ENCODE peak calls at places on chromosomes 5 and 9, in four cellular contexts. Y is astrocyte, J is prostate gland, B is transverse colon. L is an unnamed sample. For H3K27me3, the result is how much of the 10 kb centered on the place peaks cover.

GRCh38 chr5:10250804-10251276 is 760 bp downstream of the CCT5 start:
- DNase-seq in Y (no peak), J (no peak), B (no peak), L (no peak)

GRCh38 chr9:78383130-78383529 is 86.2 kb downstream of the PSAT1 start:
- DNase-seq in Y (peak), J (no peak), B (no peak), L (peak)

GRCh38 chr5:96869372-96869641 is 7.0 kb upstream of the ERAP2 start:
- DNase-seq in Y (no peak), J (no peak), B (no peak), L (no peak)

GRCh38 chr5:17441351-17441750 is 56.7 kb upstream of the TAF11L2 start:
- DNase-seq in Y (peak), J (no peak), B (no peak), L (peak)

GRCh38 chr9:133972041-133972970 is 19.8 kb downstream of the VAV2 start:
- DNase-seq in Y (no peak), J (no peak), B (peak), L (no peak)

GRCh38 chr9:124779368-124780059 is 2.6 kb downstream of the OLFML2A start:
- DNase-seq in Y (peak), J (no peak), B (no peak), L (peak)

GRCh38 chr5:176810084-176810597 is at the start of gene UNC5A:
- DNase-seq in Y (peak), J (no peak), B (peak), L (peak)

GRCh38 chr9:88738708-88739107 is 203.7 kb downstream of the NXNL2 start:
- DNase-seq in Y (no peak), J (no peak), B (no peak), L (peak)

GRCh38 chr5:80655231-80655784 is 525 bp upstream of the DHFR start:
- DNase-seq in Y (no peak), J (no peak), B (no peak), L (no peak)

GRCh38 chr5:150138551-150139265 is 16.9 kb downstream of the PDGFRB start:
- DNase-seq in Y (peak), J (peak), B (no peak), L (peak)

GRCh38 chr5:39580702-39581498 is 156.1 kb upstream of the DAB2 start:
- DNase-seq in Y (peak), J (no peak), B (no peak), L (peak)

GRCh38 chr5:23302438-23302837 is 205.0 kb upstream of the PRDM9 start:
- DNase-seq in Y (no peak), J (no peak), B (no peak), L (no peak)

GRCh38 chr5:94690778-94691177 is 72.3 kb downstream of the SLF1 start:
- DNase-seq in Y (no peak), J (no peak), B (no peak), L (no peak)

GRCh38 chr9:86547596-86547995 is 193.4 kb upstream of the TUT7 start:
- DNase-seq in Y (no peak), J (no peak), B (no peak), L (no peak)

GRCh38 chr9:92668746-92669526 is 995 bp downstream of the IPPK start:
- DNase-seq in Y (peak), J (no peak), B (peak), L (peak)

GRCh38 chr9:19999491-20000057 is 210.7 kb upstream of the SLC24A2 start:
- DNase-seq in Y (peak), J (no peak), B (no peak), L (peak)

GRCh38 chr5:159581502-159582249 is 251.4 kb upstream of the IL12B start:
- DNase-seq in Y (peak), J (peak), B (no peak), L (peak)

GRCh38 chr5:130000460-130000859 is 96.2 kb downstream of the CHSY3 start:
- DNase-seq in Y (no peak), J (no peak), B (no peak), L (no peak)

GRCh38 chr9:136570916-136571315 is 25.1 kb upstream of the NOTCH1 start:
- DNase-seq in Y (no peak), J (no peak), B (no peak), L (no peak)

GRCh38 chr5:82586176-82586575 is 308.0 kb upstream of the RPS23 start:
- DNase-seq in Y (no peak), J (no peak), B (no peak), L (no peak)
- H3K27ac ChIP-seq in Y (no peak), J (no peak), B (peak), L (no peak)

GRCh38 chr9:36142510-36143161 is 6.1 kb downstream of the GLIPR2 start:
- DNase-seq in Y (no peak), J (no peak), B (peak), L (no peak)
- H3K27me3 ChIP-seq in Y (under half), J (under half), B (under half), L (under half)

GRCh38 chr5:147504535-147504934 is 5.3 kb downstream of the DPYSL3 start:
- DNase-seq in Y (peak), J (no peak), B (no peak), L (no peak)
- H3K27ac ChIP-seq in Y (peak), J (no peak), B (peak), L (no peak)

DNA sequence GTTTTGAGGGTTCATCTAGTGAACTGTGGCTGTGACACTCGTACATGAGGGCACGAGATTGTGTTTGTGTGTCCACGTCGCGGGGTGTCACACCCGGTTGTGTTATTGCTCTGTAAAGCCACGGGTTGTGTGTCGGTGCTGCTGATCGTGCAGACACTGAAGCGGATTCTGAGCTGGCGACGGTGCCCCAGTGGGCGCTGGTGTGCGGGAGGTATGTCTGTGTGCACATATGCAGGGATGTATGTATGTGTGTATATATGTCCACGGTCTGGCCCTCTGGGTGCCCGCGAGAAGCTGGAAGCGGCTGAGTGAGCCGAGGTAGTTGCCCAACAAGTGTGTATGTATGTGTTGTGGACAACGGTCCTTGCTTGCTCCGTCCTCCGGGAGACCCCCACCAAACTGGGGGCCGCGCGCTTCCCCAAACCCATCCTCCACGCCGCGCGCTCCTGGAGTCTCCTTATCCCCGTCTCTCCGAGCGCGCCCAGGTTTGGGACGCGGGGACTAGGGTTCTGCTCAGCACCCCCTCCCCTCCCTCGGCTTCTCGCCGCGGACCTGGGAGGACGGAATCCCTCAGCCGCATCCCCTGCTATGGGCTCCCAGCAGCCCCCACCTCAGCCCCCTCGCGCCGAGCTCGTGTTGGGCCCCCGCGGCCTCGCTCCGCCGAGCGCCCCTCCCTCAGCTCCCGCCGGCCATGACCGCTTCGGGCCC is 578 bp downstream of the PCDH1 start:
- DNase-seq in Y (no peak), J (peak), B (peak), L (no peak)
- H3K27me3 ChIP-seq in Y (half or more), J (under half), B (under half), L (half or more)

GRCh38 chr9:112325127-112325526 is 8.3 kb downstream of the PTBP3 start:
- DNase-seq in Y (no peak), J (no peak), B (no peak), L (no peak)

GRCh38 chr9:112328545-112328944 is 4.9 kb downstream of the PTBP3 start:
- DNase-seq in Y (no peak), J (no peak), B (no peak), L (no peak)

GRCh38 chr9:112325600-112325999 is 7.8 kb downstream of the PTBP3 start:
- DNase-seq in Y (no peak), J (peak), B (no peak), L (no peak)

GRCh38 chr9:112327718-112328450 is 5.5 kb downstream of the PTBP3 start:
- DNase-seq in Y (no peak), J (no peak), B (no peak), L (no peak)

GRCh38 chr9:112326194-112326593 is 7.2 kb downstream of the PTBP3 start:
- DNase-seq in Y (no peak), J (no peak), B (no peak), L (no peak)
- H3K27ac ChIP-seq in Y (no peak), J (no peak), B (no peak), L (no peak)

GRCh38 chr5:107670927-107671741 is at the start of gene EFNA5:
- DNase-seq in Y (peak), J (peak), B (peak), L (peak)
- H3K27me3 ChIP-seq in Y (under half), J (under half), B (under half), L (under half)

GRCh38 chr9:5625916-5626315 is 3.0 kb upstream of the RIC1 start:
- DNase-seq in Y (no peak), J (no peak), B (no peak), L (no peak)
- H3K27ac ChIP-seq in Y (no peak), J (no peak), B (peak), L (no peak)

DNA sequence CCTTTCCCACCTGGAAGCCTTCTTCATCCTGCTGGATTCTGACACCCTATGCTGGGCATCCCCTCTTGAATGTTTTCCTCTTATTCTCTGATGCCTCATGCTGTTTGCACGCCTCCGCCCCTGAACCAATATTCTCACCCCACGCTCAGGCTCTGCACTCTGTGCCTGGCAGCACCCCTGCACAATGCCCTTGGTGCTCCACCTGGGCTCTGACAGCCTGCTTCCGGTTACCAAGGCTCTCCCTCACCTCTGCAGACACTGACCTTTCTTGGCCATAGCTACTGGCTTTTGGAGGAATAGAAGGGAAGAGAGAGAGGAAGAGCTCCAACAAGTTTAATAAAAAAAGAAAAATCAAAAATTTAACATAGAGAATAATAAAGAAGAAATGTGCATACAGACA is 108.7 kb upstream of the SHB start:
- DNase-seq in Y (no peak), J (no peak), B (no peak), L (no peak)
- H3K27me3 ChIP-seq in Y (under half), J (under half), B (under half), L (under half)

GRCh38 chr9:137649553-137649952 is 30.7 kb downstream of the EHMT1 start:
- DNase-seq in Y (no peak), J (no peak), B (no peak), L (no peak)

GRCh38 chr9:137647096-137647709 is 28.4 kb downstream of the EHMT1 start:
- DNase-seq in Y (no peak), J (no peak), B (no peak), L (no peak)

GRCh38 chr9:137650259-137650658 is 31.5 kb downstream of the EHMT1 start:
- DNase-seq in Y (no peak), J (no peak), B (no peak), L (no peak)

GRCh38 chr9:137646341-137646740 is 27.5 kb downstream of the EHMT1 start:
- DNase-seq in Y (no peak), J (no peak), B (no peak), L (no peak)

GRCh38 chr9:137648396-137648795 is 29.6 kb downstream of the EHMT1 start:
- DNase-seq in Y (peak), J (no peak), B (no peak), L (no peak)
- H3K27ac ChIP-seq in Y (no peak), J (no peak), B (no peak), L (no peak)

L was measured in brain microvascular endothelial cell.